ENCODE peak calls at places on chromosomes 5 and 9, in seven cellular contexts. One of them, this sample, is unnamed.

GRCh38 chr5:78647411-78647818 is 1.2 kb downstream of the LHFPL2 start:
- DNase-seq in skeletal muscle cell: no peak
- DNase-seq in cardiac fibroblast: peak; percentile 60
- DNase-seq in PC-3: peak; percentile 37
- DNase-seq in naive thymus-derived CD4-positive, alpha-beta T cell: no peak
- DNase-seq in OCI-LY7: peak; percentile 49
- DNase-seq in lung: no peak
- DNase-seq in this sample: peak; percentile 59

GRCh38 chr5:142366007-142366406 is 41.2 kb upstream of the SPRY4 start:
- DNase-seq in OCI-LY7: no peak
- DNase-seq in skeletal muscle cell: no peak
- DNase-seq in naive thymus-derived CD4-positive, alpha-beta T cell: no peak
- DNase-seq in lung: no peak
- DNase-seq in cardiac fibroblast: no peak
- DNase-seq in PC-3: no peak
- DNase-seq in this sample: no peak

GRCh38 chr9:98457696-98458370 is 202.4 kb upstream of the TBC1D2 start:
- DNase-seq in skeletal muscle cell: no peak
- DNase-seq in OCI-LY7: no peak
- DNase-seq in naive thymus-derived CD4-positive, alpha-beta T cell: no peak
- DNase-seq in cardiac fibroblast: no peak
- DNase-seq in lung: no peak
- DNase-seq in PC-3: no peak
- DNase-seq in this sample: no peak

GRCh38 chr5:11903121-11903613 is 1.1 kb downstream of the CTNND2 start:
- DNase-seq in skeletal muscle cell: no peak
- DNase-seq in OCI-LY7: no peak
- DNase-seq in lung: no peak
- DNase-seq in PC-3: no peak
- DNase-seq in naive thymus-derived CD4-positive, alpha-beta T cell: no peak
- DNase-seq in cardiac fibroblast: no peak
- DNase-seq in this sample: peak; percentile 32

GRCh38 chr5:149913449-149914419 is 30.9 kb downstream of the PDE6A start:
- DNase-seq in cardiac fibroblast: no peak
- DNase-seq in PC-3: no peak
- DNase-seq in OCI-LY7: peak; percentile 16
- DNase-seq in skeletal muscle cell: no peak
- DNase-seq in lung: no peak
- DNase-seq in naive thymus-derived CD4-positive, alpha-beta T cell: no peak
- DNase-seq in this sample: no peak

GRCh38 chr9:92759990-92760893 is 4.4 kb downstream of the BICD2 start:
- DNase-seq in OCI-LY7: no peak
- DNase-seq in cardiac fibroblast: no peak
- DNase-seq in PC-3: no peak
- DNase-seq in naive thymus-derived CD4-positive, alpha-beta T cell: no peak
- DNase-seq in lung: peak; percentile 52
- DNase-seq in skeletal muscle cell: no peak
- DNase-seq in this sample: no peak

GRCh38 chr5:173715607-173716006 is 99.2 kb upstream of the BOD1 start:
- DNase-seq in naive thymus-derived CD4-positive, alpha-beta T cell: no peak
- DNase-seq in cardiac fibroblast: no peak
- DNase-seq in skeletal muscle cell: no peak
- DNase-seq in OCI-LY7: no peak
- DNase-seq in lung: no peak
- DNase-seq in PC-3: no peak
- DNase-seq in this sample: no peak

GRCh38 chr5:85484982-85485574 is 1100.4 kb upstream of the EDIL3 start:
- DNase-seq in OCI-LY7: peak; percentile 23
- DNase-seq in PC-3: peak; percentile 37
- DNase-seq in naive thymus-derived CD4-positive, alpha-beta T cell: no peak
- DNase-seq in cardiac fibroblast: no peak
- DNase-seq in skeletal muscle cell: no peak
- DNase-seq in lung: no peak
- DNase-seq in this sample: peak; percentile 2

GRCh38 chr9:113568481-113569321 is 105.2 kb downstream of the RGS3 start:
- DNase-seq in lung: no peak
- DNase-seq in naive thymus-derived CD4-positive, alpha-beta T cell: no peak
- DNase-seq in OCI-LY7: no peak
- DNase-seq in PC-3: no peak
- DNase-seq in cardiac fibroblast: no peak
- DNase-seq in skeletal muscle cell: no peak
- DNase-seq in this sample: no peak

GRCh38 chr5:122756263-122756911 is 18.5 kb upstream of the SNX2 start:
- DNase-seq in PC-3: peak; percentile 42
- DNase-seq in cardiac fibroblast: peak; percentile 94
- DNase-seq in OCI-LY7: peak; percentile 13
- DNase-seq in skeletal muscle cell: peak; percentile 76
- DNase-seq in naive thymus-derived CD4-positive, alpha-beta T cell: no peak
- DNase-seq in lung: no peak
- DNase-seq in this sample: peak; percentile 72

GRCh38 chr9:137168907-137169763 is 716 bp downstream of the LRRC26 start:
- DNase-seq in PC-3: peak; percentile 69
- DNase-seq in skeletal muscle cell: no peak
- DNase-seq in naive thymus-derived CD4-positive, alpha-beta T cell: no peak
- DNase-seq in OCI-LY7: no peak
- DNase-seq in cardiac fibroblast: peak; percentile 39
- DNase-seq in lung: no peak
- DNase-seq in this sample: peak; percentile 17
- H3K4me3 ChIP-seq in PC-3: peak overlapping the region; percentile 64
- H3K4me3 ChIP-seq in skeletal muscle cell: peak overlapping the region; percentile 15
- H3K4me3 ChIP-seq in naive thymus-derived CD4-positive, alpha-beta T cell: no peak overlapping the region
- H3K4me3 ChIP-seq in OCI-LY7: peak overlapping the region; percentile 26
- H3K4me3 ChIP-seq in cardiac fibroblast: no peak overlapping the region
- H3K4me3 ChIP-seq in lung: no peak overlapping the region
- H3K4me3 ChIP-seq in this sample: no peak overlapping the region

GRCh38 chr5:129122560-129122959 is 28.0 kb downstream of the ISOC1 start:
- DNase-seq in naive thymus-derived CD4-positive, alpha-beta T cell: no peak
- DNase-seq in skeletal muscle cell: no peak
- DNase-seq in cardiac fibroblast: no peak
- DNase-seq in lung: no peak
- DNase-seq in OCI-LY7: no peak
- DNase-seq in PC-3: peak; percentile 65
- DNase-seq in this sample: no peak

GRCh38 chr5:129120158-129120581 is 25.6 kb downstream of the ISOC1 start:
- DNase-seq in naive thymus-derived CD4-positive, alpha-beta T cell: no peak
- DNase-seq in lung: no peak
- DNase-seq in cardiac fibroblast: no peak
- DNase-seq in OCI-LY7: no peak
- DNase-seq in PC-3: no peak
- DNase-seq in skeletal muscle cell: no peak
- DNase-seq in this sample: no peak

DNA sequence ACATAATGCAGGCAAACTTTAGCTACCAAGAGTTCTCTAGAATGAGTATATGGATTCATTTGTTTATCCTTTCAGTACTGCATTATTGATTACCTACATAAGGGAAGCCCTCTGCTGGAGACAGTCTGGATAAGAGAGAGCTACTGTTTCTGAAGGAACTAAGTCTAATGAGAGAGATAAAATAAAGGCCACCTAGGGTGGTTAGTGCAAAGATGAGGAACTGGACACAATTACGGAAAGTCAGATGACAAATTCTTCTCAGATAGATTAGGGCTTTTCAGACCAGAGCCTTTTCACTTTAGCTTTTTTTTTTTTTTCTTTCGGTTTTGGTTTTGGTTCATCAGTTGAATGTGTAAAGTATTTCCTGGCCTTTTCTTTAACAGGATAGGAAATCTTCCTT is 31.3 kb downstream of the ISOC1 start:
- DNase-seq in skeletal muscle cell: no peak
- DNase-seq in naive thymus-derived CD4-positive, alpha-beta T cell: peak; percentile 17
- DNase-seq in cardiac fibroblast: no peak
- DNase-seq in OCI-LY7: no peak
- DNase-seq in lung: no peak
- DNase-seq in PC-3: no peak
- DNase-seq in this sample: no peak
- H3K4me3 ChIP-seq in skeletal muscle cell: no peak overlapping the region
- H3K4me3 ChIP-seq in naive thymus-derived CD4-positive, alpha-beta T cell: peak overlapping the region; percentile 29
- H3K4me3 ChIP-seq in cardiac fibroblast: no peak overlapping the region
- H3K4me3 ChIP-seq in OCI-LY7: no peak overlapping the region
- H3K4me3 ChIP-seq in lung: no peak overlapping the region
- H3K4me3 ChIP-seq in PC-3: no peak overlapping the region
- H3K4me3 ChIP-seq in this sample: no peak overlapping the region

GRCh38 chr5:135560858-135561257 is 17.9 kb downstream of the CXCL14 start:
- DNase-seq in PC-3: peak; percentile 78
- DNase-seq in naive thymus-derived CD4-positive, alpha-beta T cell: peak; percentile 46
- DNase-seq in cardiac fibroblast: peak; percentile 76
- DNase-seq in skeletal muscle cell: peak; percentile 24
- DNase-seq in lung: peak; percentile 77
- DNase-seq in OCI-LY7: peak; percentile 79
- DNase-seq in this sample: peak; percentile 68
- H3K4me3 ChIP-seq in PC-3: no peak overlapping the region
- H3K4me3 ChIP-seq in naive thymus-derived CD4-positive, alpha-beta T cell: no peak overlapping the region
- H3K4me3 ChIP-seq in cardiac fibroblast: no peak overlapping the region
- H3K4me3 ChIP-seq in skeletal muscle cell: no peak overlapping the region
- H3K4me3 ChIP-seq in lung: no peak overlapping the region
- H3K4me3 ChIP-seq in OCI-LY7: no peak overlapping the region
- H3K4me3 ChIP-seq in this sample: no peak overlapping the region

GRCh38 chr5:159987031-159987674 is 21.8 kb upstream of the TTC1 start:
- DNase-seq in naive thymus-derived CD4-positive, alpha-beta T cell: peak; percentile 73
- DNase-seq in lung: peak; percentile 88
- DNase-seq in cardiac fibroblast: peak; percentile 70
- DNase-seq in skeletal muscle cell: no peak
- DNase-seq in OCI-LY7: peak; percentile 65
- DNase-seq in PC-3: peak; percentile 89
- DNase-seq in this sample: peak; percentile 72
- H3K4me3 ChIP-seq in naive thymus-derived CD4-positive, alpha-beta T cell: peak overlapping the region; percentile 58
- H3K4me3 ChIP-seq in lung: peak overlapping the region; percentile 1
- H3K4me3 ChIP-seq in cardiac fibroblast: peak overlapping the region; percentile 34
- H3K4me3 ChIP-seq in skeletal muscle cell: peak overlapping the region; percentile 48
- H3K4me3 ChIP-seq in OCI-LY7: peak overlapping the region; percentile 40
- H3K4me3 ChIP-seq in PC-3: peak overlapping the region; percentile 69
- H3K4me3 ChIP-seq in this sample: peak overlapping the region; percentile 39

GRCh38 chr9:124262596-124263045 is 4.9 kb downstream of the NEK6 start:
- DNase-seq in lung: no peak
- DNase-seq in PC-3: no peak
- DNase-seq in OCI-LY7: no peak
- DNase-seq in naive thymus-derived CD4-positive, alpha-beta T cell: no peak
- DNase-seq in cardiac fibroblast: peak; percentile 51
- DNase-seq in skeletal muscle cell: no peak
- DNase-seq in this sample: no peak

GRCh38 chr9:124261787-124262595 is 4.2 kb downstream of the NEK6 start:
- DNase-seq in lung: no peak
- DNase-seq in naive thymus-derived CD4-positive, alpha-beta T cell: no peak
- DNase-seq in skeletal muscle cell: no peak
- DNase-seq in OCI-LY7: no peak
- DNase-seq in PC-3: no peak
- DNase-seq in cardiac fibroblast: no peak
- DNase-seq in this sample: no peak

GRCh38 chr9:124259273-124260078 is 1.7 kb downstream of the NEK6 start:
- DNase-seq in cardiac fibroblast: peak; percentile 90
- DNase-seq in naive thymus-derived CD4-positive, alpha-beta T cell: no peak
- DNase-seq in OCI-LY7: peak; percentile 43
- DNase-seq in PC-3: peak; percentile 91
- DNase-seq in skeletal muscle cell: peak; percentile 72
- DNase-seq in lung: peak; percentile 89
- DNase-seq in this sample: peak; percentile 91

GRCh38 chr9:124258765-124259272 is 1.1 kb downstream of the NEK6 start:
- DNase-seq in OCI-LY7: no peak
- DNase-seq in naive thymus-derived CD4-positive, alpha-beta T cell: no peak
- DNase-seq in cardiac fibroblast: no peak
- DNase-seq in skeletal muscle cell: no peak
- DNase-seq in lung: no peak
- DNase-seq in PC-3: peak; percentile 2
- DNase-seq in this sample: no peak

GRCh38 chr9:124260769-124261603 is 3.2 kb downstream of the NEK6 start:
- DNase-seq in cardiac fibroblast: peak; percentile 72
- DNase-seq in lung: peak; percentile 58
- DNase-seq in naive thymus-derived CD4-positive, alpha-beta T cell: no peak
- DNase-seq in OCI-LY7: peak; percentile 33
- DNase-seq in skeletal muscle cell: no peak
- DNase-seq in PC-3: peak; percentile 78
- DNase-seq in this sample: peak; percentile 73
- H3K4me3 ChIP-seq in cardiac fibroblast: peak overlapping the region; percentile 37
- H3K4me3 ChIP-seq in lung: no peak overlapping the region
- H3K4me3 ChIP-seq in naive thymus-derived CD4-positive, alpha-beta T cell: no peak overlapping the region
- H3K4me3 ChIP-seq in OCI-LY7: peak overlapping the region; percentile 3
- H3K4me3 ChIP-seq in skeletal muscle cell: peak overlapping the region; percentile 34
- H3K4me3 ChIP-seq in PC-3: peak overlapping the region; percentile 54
- H3K4me3 ChIP-seq in this sample: peak overlapping the region; percentile 28

GRCh38 chr9:23824241-23825142 is 1.5 kb downstream of the ELAVL2 start:
- DNase-seq in lung: no peak
- DNase-seq in OCI-LY7: no peak
- DNase-seq in PC-3: peak; percentile 40
- DNase-seq in skeletal muscle cell: no peak
- DNase-seq in cardiac fibroblast: no peak
- DNase-seq in naive thymus-derived CD4-positive, alpha-beta T cell: no peak
- DNase-seq in this sample: peak; percentile 60
- H3K4me3 ChIP-seq in lung: no peak overlapping the region
- H3K4me3 ChIP-seq in OCI-LY7: no peak overlapping the region
- H3K4me3 ChIP-seq in PC-3: peak overlapping the region; percentile 79
- H3K4me3 ChIP-seq in skeletal muscle cell: peak overlapping the region; percentile 65
- H3K4me3 ChIP-seq in cardiac fibroblast: no peak overlapping the region
- H3K4me3 ChIP-seq in naive thymus-derived CD4-positive, alpha-beta T cell: no peak overlapping the region
- H3K4me3 ChIP-seq in this sample: peak overlapping the region; percentile 51

GRCh38 chr9:133579231-133579560 is 30.0 kb downstream of the FAM163B start:
- DNase-seq in naive thymus-derived CD4-positive, alpha-beta T cell: no peak
- DNase-seq in skeletal muscle cell: no peak
- DNase-seq in lung: no peak
- DNase-seq in cardiac fibroblast: no peak
- DNase-seq in OCI-LY7: peak; percentile 49
- DNase-seq in PC-3: no peak
- DNase-seq in this sample: no peak

GRCh38 chr9:133581553-133582343 is 27.4 kb downstream of the FAM163B start:
- DNase-seq in naive thymus-derived CD4-positive, alpha-beta T cell: no peak
- DNase-seq in skeletal muscle cell: no peak
- DNase-seq in OCI-LY7: no peak
- DNase-seq in lung: no peak
- DNase-seq in PC-3: no peak
- DNase-seq in cardiac fibroblast: peak; percentile 7
- DNase-seq in this sample: no peak

GRCh38 chr9:133579601-133580415 is 29.4 kb downstream of the FAM163B start:
- DNase-seq in lung: no peak
- DNase-seq in skeletal muscle cell: no peak
- DNase-seq in PC-3: no peak
- DNase-seq in cardiac fibroblast: no peak
- DNase-seq in naive thymus-derived CD4-positive, alpha-beta T cell: no peak
- DNase-seq in OCI-LY7: peak; percentile 55
- DNase-seq in this sample: no peak

GRCh38 chr9:133580971-133581370 is 28.2 kb downstream of the FAM163B start:
- DNase-seq in naive thymus-derived CD4-positive, alpha-beta T cell: no peak
- DNase-seq in lung: no peak
- DNase-seq in OCI-LY7: peak; percentile 30
- DNase-seq in PC-3: no peak
- DNase-seq in skeletal muscle cell: no peak
- DNase-seq in cardiac fibroblast: no peak
- DNase-seq in this sample: no peak

GRCh38 chr9:133580416-133580738 is 28.8 kb downstream of the FAM163B start:
- DNase-seq in skeletal muscle cell: no peak
- DNase-seq in lung: no peak
- DNase-seq in PC-3: no peak
- DNase-seq in naive thymus-derived CD4-positive, alpha-beta T cell: no peak
- DNase-seq in cardiac fibroblast: no peak
- DNase-seq in OCI-LY7: peak; percentile 45
- DNase-seq in this sample: no peak
- H3K4me3 ChIP-seq in skeletal muscle cell: no peak overlapping the region
- H3K4me3 ChIP-seq in lung: no peak overlapping the region
- H3K4me3 ChIP-seq in PC-3: no peak overlapping the region
- H3K4me3 ChIP-seq in naive thymus-derived CD4-positive, alpha-beta T cell: no peak overlapping the region
- H3K4me3 ChIP-seq in cardiac fibroblast: no peak overlapping the region
- H3K4me3 ChIP-seq in OCI-LY7: peak overlapping the region; percentile 24
- H3K4me3 ChIP-seq in this sample: no peak overlapping the region

This sample was measured in astrocyte of the spinal cord.